ENCODE peak calls at places on chromosomes 13 and 19, in eight cellular contexts. R is A549, A is K562, V is HCT116, W is SK-N-SH, P is HepG2, F is H1, C is GM12878. J is an unnamed sample.

GRCh38 chr13:80599765-80600164 is 258.8 kb upstream of the SPRY2 start:
- DNase-seq in R (no peak), A (peak), V (no peak), W (no peak), P (no peak), F (no peak), C (no peak), J (no peak)

GRCh38 chr19:45558399-45558878 is 26.2 kb downstream of the OPA3 start:
- DNase-seq in R (peak), A (peak), V (peak), W (peak), P (peak), F (peak), C (no peak), J (peak)

GRCh38 chr19:29764322-29764721 is 47.5 kb upstream of the CCNE1 start:
- DNase-seq in R (no peak), A (no peak), V (no peak), W (no peak), P (no peak), F (no peak), C (no peak), J (no peak)

GRCh38 chr13:39105110-39105509 is 66.9 kb downstream of the NHLRC3 start:
- DNase-seq in R (no peak), A (no peak), V (no peak), W (peak), P (no peak), F (no peak), C (no peak), J (peak)

GRCh38 chr19:28307963-28308362 is 905.0 kb downstream of the UQCRFS1 start:
- DNase-seq in R (no peak), A (no peak), V (no peak), W (no peak), P (no peak), F (no peak), C (no peak), J (no peak)

GRCh38 chr13:41111454-41111853 is 21.1 kb downstream of the KBTBD6 start:
- DNase-seq in R (no peak), A (no peak), V (no peak), W (no peak), P (no peak), F (no peak), C (no peak), J (no peak)

GRCh38 chr19:52237771-52238400 is 31.5 kb upstream of the ZNF766 start:
- DNase-seq in R (no peak), A (peak), V (peak), W (peak), P (peak), F (peak), C (peak), J (peak)

GRCh38 chr13:113999618-113999910 is 25.7 kb upstream of the C13orf46 start:
- DNase-seq in R (no peak), A (no peak), V (no peak), W (no peak), P (no peak), F (no peak), C (no peak), J (no peak)

GRCh38 chr13:66009241-66009640 is 1220.9 kb downstream of the PCDH9 start:
- DNase-seq in R (no peak), A (no peak), V (no peak), W (no peak), P (no peak), F (no peak), C (no peak), J (no peak)

GRCh38 chr13:83825676-83826075 is 56.6 kb downstream of the SLITRK1 start:
- DNase-seq in R (no peak), A (no peak), V (no peak), W (no peak), P (no peak), F (no peak), C (no peak), J (no peak)

GRCh38 chr19:50214699-50215543 is 11.5 kb downstream of the MYH14 start:
- DNase-seq in R (no peak), A (no peak), V (peak), W (no peak), P (no peak), F (peak), C (no peak), J (no peak)

GRCh38 chr13:44017756-44018309 is 138.1 kb downstream of the LACC1 start:
- DNase-seq in R (no peak), A (no peak), V (no peak), W (no peak), P (no peak), F (no peak), C (no peak), J (no peak)

GRCh38 chr13:44024496-44025155 is 144.9 kb downstream of the LACC1 start:
- DNase-seq in R (no peak), A (no peak), V (no peak), W (no peak), P (no peak), F (no peak), C (no peak), J (no peak)

GRCh38 chr13:44026194-44026593 is 146.5 kb downstream of the LACC1 start:
- DNase-seq in R (no peak), A (no peak), V (no peak), W (no peak), P (no peak), F (no peak), C (no peak), J (no peak)

GRCh38 chr13:44021422-44021821 is 141.7 kb downstream of the LACC1 start:
- DNase-seq in R (no peak), A (no peak), V (no peak), W (no peak), P (no peak), F (no peak), C (no peak), J (no peak)

GRCh38 chr13:44022196-44022595 is 142.5 kb downstream of the LACC1 start:
- DNase-seq in R (no peak), A (no peak), V (no peak), W (no peak), P (peak), F (no peak), C (no peak), J (no peak)
- TF ChIP-seq MAX in R (no peak), A (no peak), V (no peak), W (no peak), P (no peak), F (no peak), C (no peak), J (no peak)

GRCh38 chr19:13100031-13100588 is 2.5 kb downstream of the LYL1 start:
- DNase-seq in R (no peak), A (peak), V (no peak), W (no peak), P (no peak), F (no peak), C (peak), J (peak)
- H3K4me2 ChIP-seq in R (no peak), A (peak), V (no peak), W (no peak), P (no peak), F (no peak), C (peak), J (peak)

DNA sequence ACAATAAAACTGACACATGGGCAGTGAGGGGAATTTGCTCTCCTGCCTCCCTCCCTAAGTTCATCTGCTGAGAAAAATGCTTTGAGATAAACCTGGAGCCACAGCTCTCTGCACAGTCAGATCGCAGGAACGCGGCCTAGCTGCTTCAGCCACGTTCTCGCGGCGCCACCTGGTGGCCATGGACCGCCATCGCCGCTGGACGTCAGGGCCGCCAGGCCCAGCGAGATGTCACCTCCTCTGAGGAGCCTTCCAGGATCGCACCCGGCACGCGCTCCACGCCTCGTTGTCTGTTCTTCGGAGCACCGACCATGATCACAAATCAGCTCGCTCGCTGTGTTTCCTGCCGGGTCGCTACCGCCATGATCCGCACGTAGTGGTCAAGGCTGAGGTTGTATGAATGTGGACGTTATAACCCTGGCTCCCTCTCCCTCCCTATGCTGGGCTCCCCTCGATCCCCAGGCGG is 20.6 kb upstream of the USP29 start:
- DNase-seq in R (peak), A (peak), V (peak), W (peak), P (peak), F (peak), C (no peak), J (no peak)
- TF ChIP-seq CTCF in R (peak), A (peak), V (peak), W (peak), P (peak), F (peak), C (peak), J (peak)

GRCh38 chr13:112887151-112887550 is 81.9 kb upstream of the MCF2L start:
- DNase-seq in R (no peak), A (no peak), V (no peak), W (no peak), P (no peak), F (no peak), C (no peak), J (no peak)

GRCh38 chr13:112885782-112886268 is 83.2 kb upstream of the MCF2L start:
- DNase-seq in R (peak), A (peak), V (peak), W (peak), P (peak), F (peak), C (no peak), J (peak)

GRCh38 chr13:112883241-112883945 is 85.6 kb upstream of the MCF2L start:
- DNase-seq in R (no peak), A (no peak), V (no peak), W (no peak), P (no peak), F (no peak), C (no peak), J (no peak)

GRCh38 chr13:112887557-112887991 is 81.4 kb upstream of the MCF2L start:
- DNase-seq in R (no peak), A (no peak), V (no peak), W (no peak), P (no peak), F (no peak), C (no peak), J (no peak)

DNA sequence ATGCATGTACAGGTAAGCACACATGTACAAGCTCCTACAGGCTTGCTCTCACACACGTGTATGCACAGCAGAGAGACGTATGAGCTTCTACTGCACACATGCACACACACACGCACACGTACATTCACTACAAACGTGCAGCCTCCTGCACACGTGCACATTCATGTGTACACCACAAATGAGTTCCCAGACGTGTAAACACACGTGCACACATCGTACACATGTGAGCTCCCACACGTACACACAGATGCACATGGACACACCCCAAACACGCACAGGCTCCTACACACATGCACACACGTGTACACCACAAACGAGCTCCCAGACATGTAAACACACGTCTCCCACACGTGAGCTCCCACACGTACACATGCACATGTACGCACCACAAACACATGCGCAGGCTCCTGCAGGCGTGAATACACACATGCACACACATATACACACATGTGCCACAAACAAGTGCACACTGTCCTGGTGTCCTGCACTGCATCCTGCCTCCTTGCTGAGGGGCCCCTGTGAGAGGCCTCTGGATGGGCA is 83.7 kb upstream of the MCF2L start:
- DNase-seq in R (no peak), A (no peak), V (no peak), W (no peak), P (no peak), F (no peak), C (no peak), J (no peak)
- TF ChIP-seq MAX in R (no peak), A (peak), V (no peak), W (no peak), P (no peak), F (no peak), C (no peak), J (peak)